ENCODE peak calls at places on chromosomes 11 and 22, in seven cellular contexts. One of them, this sample, is unnamed.

GRCh38 chr11:73705053-73705452 is 55.8 kb downstream of the RAB6A start:
- DNase-seq in amygdala: no peak
- DNase-seq in activated CD4-positive, alpha-beta T cell treated with anti-CD3 and anti-CD28 coated beads, Interleukin-2, amount 10 ng/mL, durations not matched to agents 7 days and 5 days: no peak
- DNase-seq in activated B cell treated with CpG ODN at 0.5 μM for 24 hours: no peak
- DNase-seq in activated CD8-positive, alpha-beta T cell treated with anti-CD3 and anti-CD28 coated beads for 36 hours: no peak
- DNase-seq in cardiac fibroblast: no peak
- DNase-seq in posterior vena cava: no peak
- DNase-seq in this sample: no peak

GRCh38 chr11:64846998-64847666 is 2.7 kb upstream of the CDC42BPG start:
- DNase-seq in amygdala: peak; percentile 76
- DNase-seq in activated CD4-positive, alpha-beta T cell treated with anti-CD3 and anti-CD28 coated beads, Interleukin-2, amount 10 ng/mL, durations not matched to agents 7 days and 5 days: peak; percentile 94
- DNase-seq in activated B cell treated with CpG ODN at 0.5 μM for 24 hours: peak; percentile 90
- DNase-seq in activated CD8-positive, alpha-beta T cell treated with anti-CD3 and anti-CD28 coated beads for 36 hours: peak; percentile 94
- DNase-seq in cardiac fibroblast: peak; percentile 91
- DNase-seq in posterior vena cava: peak; percentile 98
- DNase-seq in this sample: peak; percentile 75

GRCh38 chr11:113168358-113168757 is 146.0 kb upstream of the TTC12 start:
- DNase-seq in amygdala: no peak
- DNase-seq in activated CD4-positive, alpha-beta T cell treated with anti-CD3 and anti-CD28 coated beads, Interleukin-2, amount 10 ng/mL, durations not matched to agents 7 days and 5 days: no peak
- DNase-seq in activated B cell treated with CpG ODN at 0.5 μM for 24 hours: no peak
- DNase-seq in activated CD8-positive, alpha-beta T cell treated with anti-CD3 and anti-CD28 coated beads for 36 hours: no peak
- DNase-seq in cardiac fibroblast: no peak
- DNase-seq in posterior vena cava: no peak
- DNase-seq in this sample: no peak

GRCh38 chr11:111871693-111872161 is 346 bp upstream of the ALG9 start:
- DNase-seq in amygdala: no peak
- DNase-seq in activated CD4-positive, alpha-beta T cell treated with anti-CD3 and anti-CD28 coated beads, Interleukin-2, amount 10 ng/mL, durations not matched to agents 7 days and 5 days: no peak
- DNase-seq in activated B cell treated with CpG ODN at 0.5 μM for 24 hours: no peak
- DNase-seq in activated CD8-positive, alpha-beta T cell treated with anti-CD3 and anti-CD28 coated beads for 36 hours: no peak
- DNase-seq in cardiac fibroblast: no peak
- DNase-seq in posterior vena cava: no peak
- DNase-seq in this sample: no peak

GRCh38 chr11:17790453-17790852 is 55.9 kb downstream of the KCNC1 start:
- DNase-seq in amygdala: no peak
- DNase-seq in activated CD4-positive, alpha-beta T cell treated with anti-CD3 and anti-CD28 coated beads, Interleukin-2, amount 10 ng/mL, durations not matched to agents 7 days and 5 days: no peak
- DNase-seq in activated B cell treated with CpG ODN at 0.5 μM for 24 hours: no peak
- DNase-seq in activated CD8-positive, alpha-beta T cell treated with anti-CD3 and anti-CD28 coated beads for 36 hours: no peak
- DNase-seq in cardiac fibroblast: peak; percentile 5
- DNase-seq in posterior vena cava: no peak
- DNase-seq in this sample: peak; percentile 93

GRCh38 chr11:20116825-20117224 is 43.5 kb downstream of the DBX1 start:
- DNase-seq in amygdala: no peak
- DNase-seq in activated CD4-positive, alpha-beta T cell treated with anti-CD3 and anti-CD28 coated beads, Interleukin-2, amount 10 ng/mL, durations not matched to agents 7 days and 5 days: no peak
- DNase-seq in activated B cell treated with CpG ODN at 0.5 μM for 24 hours: no peak
- DNase-seq in activated CD8-positive, alpha-beta T cell treated with anti-CD3 and anti-CD28 coated beads for 36 hours: no peak
- DNase-seq in cardiac fibroblast: no peak
- DNase-seq in posterior vena cava: no peak
- DNase-seq in this sample: no peak

GRCh38 chr11:128582496-128583366 is 4.6 kb downstream of the ETS1 start:
- DNase-seq in amygdala: no peak
- DNase-seq in activated CD4-positive, alpha-beta T cell treated with anti-CD3 and anti-CD28 coated beads, Interleukin-2, amount 10 ng/mL, durations not matched to agents 7 days and 5 days: no peak
- DNase-seq in activated B cell treated with CpG ODN at 0.5 μM for 24 hours: no peak
- DNase-seq in activated CD8-positive, alpha-beta T cell treated with anti-CD3 and anti-CD28 coated beads for 36 hours: peak; percentile 35
- DNase-seq in cardiac fibroblast: peak; percentile 92
- DNase-seq in posterior vena cava: no peak
- DNase-seq in this sample: peak; percentile 99

GRCh38 chr11:122229078-122229477 is 113.1 kb upstream of the BLID start:
- DNase-seq in amygdala: no peak
- DNase-seq in activated CD4-positive, alpha-beta T cell treated with anti-CD3 and anti-CD28 coated beads, Interleukin-2, amount 10 ng/mL, durations not matched to agents 7 days and 5 days: no peak
- DNase-seq in activated B cell treated with CpG ODN at 0.5 μM for 24 hours: no peak
- DNase-seq in activated CD8-positive, alpha-beta T cell treated with anti-CD3 and anti-CD28 coated beads for 36 hours: no peak
- DNase-seq in cardiac fibroblast: peak; percentile 14
- DNase-seq in posterior vena cava: no peak
- DNase-seq in this sample: no peak

GRCh38 chr11:126310229-126310991 is 6.5 kb downstream of the DCPS start:
- DNase-seq in amygdala: peak; percentile 42
- DNase-seq in activated CD4-positive, alpha-beta T cell treated with anti-CD3 and anti-CD28 coated beads, Interleukin-2, amount 10 ng/mL, durations not matched to agents 7 days and 5 days: peak; percentile 64
- DNase-seq in activated B cell treated with CpG ODN at 0.5 μM for 24 hours: peak; percentile 35
- DNase-seq in activated CD8-positive, alpha-beta T cell treated with anti-CD3 and anti-CD28 coated beads for 36 hours: peak; percentile 75
- DNase-seq in cardiac fibroblast: peak; percentile 85
- DNase-seq in posterior vena cava: peak; percentile 88
- DNase-seq in this sample: peak; percentile 69

GRCh38 chr11:128324531-128325141 is 262.7 kb downstream of the ETS1 start:
- DNase-seq in amygdala: no peak
- DNase-seq in activated CD4-positive, alpha-beta T cell treated with anti-CD3 and anti-CD28 coated beads, Interleukin-2, amount 10 ng/mL, durations not matched to agents 7 days and 5 days: peak; percentile 88
- DNase-seq in activated B cell treated with CpG ODN at 0.5 μM for 24 hours: no peak
- DNase-seq in activated CD8-positive, alpha-beta T cell treated with anti-CD3 and anti-CD28 coated beads for 36 hours: peak; percentile 92
- DNase-seq in cardiac fibroblast: no peak
- DNase-seq in posterior vena cava: no peak
- DNase-seq in this sample: no peak

GRCh38 chr22:39359659-39360195 is 9.9 kb downstream of the SYNGR1 start:
- DNase-seq in amygdala: no peak
- DNase-seq in activated CD4-positive, alpha-beta T cell treated with anti-CD3 and anti-CD28 coated beads, Interleukin-2, amount 10 ng/mL, durations not matched to agents 7 days and 5 days: no peak
- DNase-seq in activated B cell treated with CpG ODN at 0.5 μM for 24 hours: no peak
- DNase-seq in activated CD8-positive, alpha-beta T cell treated with anti-CD3 and anti-CD28 coated beads for 36 hours: no peak
- DNase-seq in cardiac fibroblast: no peak
- DNase-seq in posterior vena cava: no peak
- DNase-seq in this sample: no peak

GRCh38 chr11:88428959-88429358 is 91.4 kb upstream of the CTSC start:
- DNase-seq in amygdala: no peak
- DNase-seq in activated CD4-positive, alpha-beta T cell treated with anti-CD3 and anti-CD28 coated beads, Interleukin-2, amount 10 ng/mL, durations not matched to agents 7 days and 5 days: no peak
- DNase-seq in activated B cell treated with CpG ODN at 0.5 μM for 24 hours: no peak
- DNase-seq in activated CD8-positive, alpha-beta T cell treated with anti-CD3 and anti-CD28 coated beads for 36 hours: no peak
- DNase-seq in cardiac fibroblast: no peak
- DNase-seq in posterior vena cava: no peak
- DNase-seq in this sample: no peak

GRCh38 chr11:26936109-26936508 is 57.8 kb upstream of the FIBIN start:
- DNase-seq in amygdala: no peak
- DNase-seq in activated CD4-positive, alpha-beta T cell treated with anti-CD3 and anti-CD28 coated beads, Interleukin-2, amount 10 ng/mL, durations not matched to agents 7 days and 5 days: no peak
- DNase-seq in activated B cell treated with CpG ODN at 0.5 μM for 24 hours: no peak
- DNase-seq in activated CD8-positive, alpha-beta T cell treated with anti-CD3 and anti-CD28 coated beads for 36 hours: no peak
- DNase-seq in cardiac fibroblast: no peak
- DNase-seq in posterior vena cava: no peak
- DNase-seq in this sample: no peak

GRCh38 chr11:117387992-117388765 is 60.5 kb downstream of the CEP164 start:
- DNase-seq in amygdala: no peak
- DNase-seq in activated CD4-positive, alpha-beta T cell treated with anti-CD3 and anti-CD28 coated beads, Interleukin-2, amount 10 ng/mL, durations not matched to agents 7 days and 5 days: no peak
- DNase-seq in activated B cell treated with CpG ODN at 0.5 μM for 24 hours: no peak
- DNase-seq in activated CD8-positive, alpha-beta T cell treated with anti-CD3 and anti-CD28 coated beads for 36 hours: no peak
- DNase-seq in cardiac fibroblast: peak; percentile 44
- DNase-seq in posterior vena cava: peak; percentile 15
- DNase-seq in this sample: peak; percentile 63

GRCh38 chr11:3669742-3670183 is 1.4 kb downstream of the CHRNA10 start:
- DNase-seq in amygdala: no peak
- DNase-seq in activated CD4-positive, alpha-beta T cell treated with anti-CD3 and anti-CD28 coated beads, Interleukin-2, amount 10 ng/mL, durations not matched to agents 7 days and 5 days: no peak
- DNase-seq in activated B cell treated with CpG ODN at 0.5 μM for 24 hours: no peak
- DNase-seq in activated CD8-positive, alpha-beta T cell treated with anti-CD3 and anti-CD28 coated beads for 36 hours: no peak
- DNase-seq in cardiac fibroblast: no peak
- DNase-seq in posterior vena cava: no peak
- DNase-seq in this sample: no peak

GRCh38 chr22:33330534-33330933 is 272.4 kb upstream of the SYN3 start:
- DNase-seq in amygdala: no peak
- DNase-seq in activated CD4-positive, alpha-beta T cell treated with anti-CD3 and anti-CD28 coated beads, Interleukin-2, amount 10 ng/mL, durations not matched to agents 7 days and 5 days: no peak
- DNase-seq in activated B cell treated with CpG ODN at 0.5 μM for 24 hours: no peak
- DNase-seq in activated CD8-positive, alpha-beta T cell treated with anti-CD3 and anti-CD28 coated beads for 36 hours: no peak
- DNase-seq in cardiac fibroblast: no peak
- DNase-seq in posterior vena cava: no peak
- DNase-seq in this sample: no peak

GRCh38 chr11:68256331-68256741 is 15.4 kb downstream of the C11orf24 start:
- DNase-seq in amygdala: no peak
- DNase-seq in activated CD4-positive, alpha-beta T cell treated with anti-CD3 and anti-CD28 coated beads, Interleukin-2, amount 10 ng/mL, durations not matched to agents 7 days and 5 days: no peak
- DNase-seq in activated B cell treated with CpG ODN at 0.5 μM for 24 hours: no peak
- DNase-seq in activated CD8-positive, alpha-beta T cell treated with anti-CD3 and anti-CD28 coated beads for 36 hours: no peak
- DNase-seq in cardiac fibroblast: peak; percentile 49
- DNase-seq in posterior vena cava: peak; percentile 65
- DNase-seq in this sample: peak; percentile 50

GRCh38 chr11:102134597-102134996 is 24.4 kb downstream of the YAP1 start:
- DNase-seq in amygdala: no peak
- DNase-seq in activated CD4-positive, alpha-beta T cell treated with anti-CD3 and anti-CD28 coated beads, Interleukin-2, amount 10 ng/mL, durations not matched to agents 7 days and 5 days: no peak
- DNase-seq in activated B cell treated with CpG ODN at 0.5 μM for 24 hours: no peak
- DNase-seq in activated CD8-positive, alpha-beta T cell treated with anti-CD3 and anti-CD28 coated beads for 36 hours: no peak
- DNase-seq in cardiac fibroblast: no peak
- DNase-seq in posterior vena cava: no peak
- DNase-seq in this sample: no peak

GRCh38 chr11:122153746-122154145 is 37.7 kb upstream of the BLID start:
- DNase-seq in amygdala: no peak
- DNase-seq in activated CD4-positive, alpha-beta T cell treated with anti-CD3 and anti-CD28 coated beads, Interleukin-2, amount 10 ng/mL, durations not matched to agents 7 days and 5 days: no peak
- DNase-seq in activated B cell treated with CpG ODN at 0.5 μM for 24 hours: no peak
- DNase-seq in activated CD8-positive, alpha-beta T cell treated with anti-CD3 and anti-CD28 coated beads for 36 hours: no peak
- DNase-seq in cardiac fibroblast: no peak
- DNase-seq in posterior vena cava: no peak
- DNase-seq in this sample: no peak

GRCh38 chr11:44221486-44221885 is 88.5 kb downstream of the ALX4 start:
- DNase-seq in amygdala: no peak
- DNase-seq in activated CD4-positive, alpha-beta T cell treated with anti-CD3 and anti-CD28 coated beads, Interleukin-2, amount 10 ng/mL, durations not matched to agents 7 days and 5 days: no peak
- DNase-seq in activated B cell treated with CpG ODN at 0.5 μM for 24 hours: no peak
- DNase-seq in activated CD8-positive, alpha-beta T cell treated with anti-CD3 and anti-CD28 coated beads for 36 hours: no peak
- DNase-seq in cardiac fibroblast: peak; percentile 34
- DNase-seq in posterior vena cava: no peak
- DNase-seq in this sample: no peak

GRCh38 chr11:62931501-62932278 is 10.5 kb upstream of the CHRM1 start:
- DNase-seq in amygdala: no peak
- DNase-seq in activated CD4-positive, alpha-beta T cell treated with anti-CD3 and anti-CD28 coated beads, Interleukin-2, amount 10 ng/mL, durations not matched to agents 7 days and 5 days: no peak
- DNase-seq in activated B cell treated with CpG ODN at 0.5 μM for 24 hours: no peak
- DNase-seq in activated CD8-positive, alpha-beta T cell treated with anti-CD3 and anti-CD28 coated beads for 36 hours: no peak
- DNase-seq in cardiac fibroblast: no peak
- DNase-seq in posterior vena cava: peak; percentile 3
- DNase-seq in this sample: no peak

GRCh38 chr22:38176170-38176741 is 5.4 kb downstream of the PLA2G6 start:
- DNase-seq in amygdala: no peak
- DNase-seq in activated CD4-positive, alpha-beta T cell treated with anti-CD3 and anti-CD28 coated beads, Interleukin-2, amount 10 ng/mL, durations not matched to agents 7 days and 5 days: no peak
- DNase-seq in activated B cell treated with CpG ODN at 0.5 μM for 24 hours: no peak
- DNase-seq in activated CD8-positive, alpha-beta T cell treated with anti-CD3 and anti-CD28 coated beads for 36 hours: peak; percentile 65
- DNase-seq in cardiac fibroblast: peak; percentile 93
- DNase-seq in posterior vena cava: peak; percentile 88
- DNase-seq in this sample: peak; percentile 83

GRCh38 chr11:28439403-28439802 is 331.2 kb downstream of the METTL15 start:
- DNase-seq in amygdala: no peak
- DNase-seq in activated CD4-positive, alpha-beta T cell treated with anti-CD3 and anti-CD28 coated beads, Interleukin-2, amount 10 ng/mL, durations not matched to agents 7 days and 5 days: no peak
- DNase-seq in activated B cell treated with CpG ODN at 0.5 μM for 24 hours: no peak
- DNase-seq in activated CD8-positive, alpha-beta T cell treated with anti-CD3 and anti-CD28 coated beads for 36 hours: no peak
- DNase-seq in cardiac fibroblast: no peak
- DNase-seq in posterior vena cava: no peak
- DNase-seq in this sample: no peak

GRCh38 chr11:8250446-8250845 is 13.2 kb downstream of the LMO1 start:
- DNase-seq in amygdala: no peak
- DNase-seq in activated CD4-positive, alpha-beta T cell treated with anti-CD3 and anti-CD28 coated beads, Interleukin-2, amount 10 ng/mL, durations not matched to agents 7 days and 5 days: no peak
- DNase-seq in activated B cell treated with CpG ODN at 0.5 μM for 24 hours: no peak
- DNase-seq in activated CD8-positive, alpha-beta T cell treated with anti-CD3 and anti-CD28 coated beads for 36 hours: no peak
- DNase-seq in cardiac fibroblast: no peak
- DNase-seq in posterior vena cava: peak; percentile 60
- DNase-seq in this sample: no peak